ENCODE peak calls at places on chromosomes 16 and 17, in four cellular contexts. B is HCT116, W is transverse colon, E is K562. G is an unnamed sample.

GRCh38 chr16:67404740-67405226 is 11.5 kb upstream of the TPPP3 start:
- DNase-seq in B (peak; percentile 89), E (no peak), W (peak; percentile 87), G (no peak)

GRCh38 chr17:70169707-70170597 is 620 bp downstream of the KCNJ2 start:
- DNase-seq in E (no peak), B (no peak), W (no peak), G (no peak)

GRCh38 chr16:85167589-85168537 is 55.6 kb upstream of the CIBAR2 start:
- DNase-seq in B (no peak), W (no peak), E (no peak), G (no peak)

GRCh38 chr16:54067317-54068065 is 219.1 kb downstream of the IRX3 start:
- DNase-seq in B (no peak), W (no peak), E (no peak), G (no peak)

GRCh38 chr16:85202631-85203461 is 90.6 kb upstream of the CIBAR2 start:
- DNase-seq in B (no peak), E (no peak), W (peak; percentile 74), G (no peak)

GRCh38 chr16:11207646-11208045 is 48.4 kb downstream of the SOCS1 start:
- DNase-seq in E (peak; percentile 40), B (no peak), W (no peak), G (no peak)

GRCh38 chr16:20899503-20900298 is 457 bp downstream of the DCUN1D3 start:
- DNase-seq in W (no peak), B (no peak), E (no peak), G (no peak)

GRCh38 chr17:2064980-2065785 is 10.3 kb downstream of the HIC1 start:
- DNase-seq in W (peak; percentile 46), E (peak; percentile 78), B (no peak), G (no peak)

GRCh38 chr16:63945805-63946204 is 1176.1 kb downstream of the CDH11 start:
- DNase-seq in W (no peak), B (no peak), E (no peak), G (no peak)

GRCh38 chr16:23466162-23466885 is 13.3 kb upstream of the COG7 start:
- DNase-seq in E (no peak), W (no peak), B (no peak), G (no peak)

GRCh38 chr17:7575959-7576358 is 3.5 kb upstream of the CD68 start:
- DNase-seq in E (no peak), B (no peak), W (no peak), G (no peak)

GRCh38 chr16:25796239-25796638 is 104.5 kb downstream of the HS3ST4 start:
- DNase-seq in W (no peak), E (no peak), B (no peak), G (no peak)

GRCh38 chr17:73390851-73391250 is 79.0 kb upstream of the CDC42EP4 start:
- DNase-seq in B (no peak), W (no peak), E (no peak), G (no peak)

GRCh38 chr17:3034578-3034920 is 28.9 kb downstream of the OR1D5 start:
- DNase-seq in E (no peak), B (no peak), W (no peak), G (no peak)

GRCh38 chr16:79891458-79891857 is 290.9 kb upstream of the MAF start:
- DNase-seq in B (no peak), W (no peak), E (no peak), G (no peak)

GRCh38 chr17:19897901-19898300 is 30.2 kb upstream of the ULK2 start:
- DNase-seq in B (peak; percentile 16), W (no peak), E (no peak), G (no peak)

GRCh38 chr17:50356418-50356817 is 10.5 kb downstream of the XYLT2 start:
- DNase-seq in B (no peak), E (no peak), W (no peak), G (no peak)

GRCh38 chr16:55735120-55735781 is 79.5 kb downstream of the SLC6A2 start:
- DNase-seq in W (no peak), B (no peak), E (no peak), G (no peak)

GRCh38 chr17:5262417-5262816 is 19.7 kb upstream of the RABEP1 start:
- DNase-seq in E (no peak), B (no peak), W (no peak), G (no peak)

GRCh38 chr16:57998484-57998883 is 2.0 kb downstream of the ZNF319 start:
- DNase-seq in W (peak; percentile 57), E (no peak), B (no peak), G (no peak)

GRCh38 chr17:21283482-21284318 is 811 bp upstream of the MAP2K3 start:
- DNase-seq in W (peak; percentile 53), B (peak; percentile 22), E (no peak), G (no peak)

GRCh38 chr17:10135539-10136257 is 62.7 kb downstream of the GAS7 start:
- DNase-seq in B (no peak), E (no peak), W (peak; percentile 49), G (peak; percentile 97)

GRCh38 chr17:18277076-18277475 is 16.6 kb downstream of the MIEF2 start:
- DNase-seq in B (no peak), W (no peak), E (no peak), G (no peak)

GRCh38 chr17:55587608-55588139 is 76.4 kb upstream of the SMIM36 start:
- DNase-seq in W (no peak), E (no peak), B (no peak), G (no peak)

GRCh38 chr16:27528294-27528693 is 21.4 kb downstream of the GTF3C1 start:
- DNase-seq in W (no peak), E (no peak), B (no peak), G (no peak)

GRCh38 chr17:9285602-9286001 is 264.3 kb downstream of the NTN1 start:
- DNase-seq in B (no peak), W (no peak), E (no peak), G (no peak)

GRCh38 chr16:69127966-69128510 is 4.3 kb downstream of the CHTF8 start:
- DNase-seq in E (no peak), B (no peak), W (no peak), G (no peak)

GRCh38 chr17:37787055-37787720 is 42.3 kb upstream of the HNF1B start:
- DNase-seq in B (no peak), W (peak; percentile 88), E (no peak), G (no peak)

GRCh38 chr16:86387461-86388440 is 122.6 kb upstream of the FOXF1 start:
- DNase-seq in W (no peak), E (peak; percentile 24), B (peak; percentile 63), G (no peak)

GRCh38 chr16:68786685-68787418 is 49.8 kb downstream of the CDH1 start:
- DNase-seq in W (peak; percentile 19), E (no peak), B (no peak), G (no peak)

GRCh38 chr16:12340151-12340733 is 363.7 kb downstream of the SNX29 start:
- DNase-seq in W (peak; percentile 46), E (peak; percentile 61), B (peak; percentile 55), G (no peak)

GRCh38 chr16:85824161-85825135 is 25.0 kb downstream of the COX4I1 start:
- DNase-seq in W (no peak), B (no peak), E (no peak), G (no peak)

GRCh38 chr16:67917852-67918236 is 13.8 kb downstream of the CTRL start:
- DNase-seq in B (peak; percentile 45), E (peak; percentile 71), W (no peak), G (no peak)

GRCh38 chr17:81042606-81043005 is 7.7 kb downstream of the BAIAP2 start:
- DNase-seq in E (no peak), W (no peak), B (no peak), G (no peak)

GRCh38 chr17:42247734-42248133 is 28.5 kb downstream of the STAT5B start:
- DNase-seq in W (no peak), B (no peak), E (no peak), G (no peak)

GRCh38 chr17:76547642-76548202 is 7.9 kb downstream of the PRCD start:
- DNase-seq in B (no peak), W (no peak), E (no peak), G (no peak)
- TF ChIP-seq POLR2AphosphoS5 in B (no peak), W (no peak), E (no peak), G (no peak)

DNA sequence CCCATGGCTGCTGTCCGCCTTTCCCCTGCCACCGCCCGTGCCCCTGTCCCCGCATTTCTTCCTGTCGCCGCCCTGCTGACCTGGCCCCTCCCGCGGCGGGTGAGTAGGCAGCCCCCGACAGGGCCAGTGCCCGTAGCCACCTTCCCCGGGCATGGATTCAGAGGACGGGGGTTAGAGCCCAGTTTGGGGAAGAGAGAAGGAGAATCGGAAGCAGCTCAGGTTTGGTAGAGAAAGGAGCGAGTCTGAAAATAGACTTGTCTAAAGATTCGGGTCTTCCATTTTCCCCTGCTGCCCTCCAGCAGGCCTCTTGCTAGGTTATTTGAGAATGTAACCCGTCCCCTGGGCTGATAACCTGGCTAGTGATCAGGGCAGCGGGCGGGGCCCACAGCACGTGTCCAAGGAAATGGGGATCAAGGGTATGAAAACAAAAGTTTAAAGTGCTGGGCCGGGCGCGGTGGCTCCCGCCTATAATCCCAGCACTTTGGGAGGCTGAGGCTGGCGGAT is 7.9 kb upstream of the CLDN9 start:
- DNase-seq in W (peak; percentile 70), E (peak; percentile 64), B (no peak), G (no peak)
- TF ChIP-seq POLR2A in W (peak; percentile 34), E (peak; percentile 70), B (no peak), G (no peak)

DNA sequence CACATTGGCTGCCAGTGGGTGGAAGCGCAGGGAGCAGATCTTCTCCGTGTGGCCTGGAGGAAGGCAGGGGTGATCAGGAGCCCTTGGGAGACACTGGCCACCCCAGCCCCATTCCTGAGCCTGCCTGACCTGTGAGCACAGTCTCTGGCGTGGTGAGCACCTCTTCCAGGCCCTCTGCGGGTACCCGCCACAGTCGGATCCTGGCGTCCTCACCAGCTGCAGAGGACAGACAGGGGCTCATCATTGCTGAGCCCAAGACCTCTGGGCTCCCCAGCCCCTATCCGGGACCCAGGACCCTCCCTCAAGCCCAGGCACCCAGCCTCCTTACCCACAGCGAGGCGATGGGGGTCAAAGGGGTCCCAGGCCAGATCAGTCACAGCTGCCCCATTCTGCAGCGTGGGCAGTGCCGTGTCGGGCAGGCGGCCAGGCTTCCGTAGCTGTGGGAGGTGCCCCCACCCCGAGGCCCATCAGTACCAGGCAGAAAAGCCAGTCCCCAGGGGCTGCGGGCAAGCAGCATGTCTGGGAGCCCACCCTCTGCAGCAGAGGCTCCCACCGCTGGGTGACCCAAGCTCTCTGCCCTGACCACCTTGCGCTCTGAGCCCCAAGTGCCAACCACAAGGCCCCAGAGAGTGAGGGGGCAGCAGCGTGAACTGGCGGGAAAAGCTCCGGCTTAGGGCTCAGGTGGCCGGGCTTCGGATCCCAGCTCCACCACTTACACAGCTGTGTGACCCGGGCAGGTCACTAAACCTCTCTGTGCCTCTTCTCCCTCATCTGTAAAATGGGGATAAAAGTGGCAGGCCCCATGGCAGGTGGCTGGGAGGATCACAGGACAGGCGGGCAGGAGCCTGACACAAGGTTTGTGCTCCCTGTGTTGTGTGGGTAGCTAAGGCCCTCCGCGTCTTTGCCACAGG is 10.2 kb upstream of the PAM16 start:
- DNase-seq in W (no peak), E (no peak), B (no peak), G (no peak)
- H3K4me3 ChIP-seq in W (no peak overlapping the region), E (no peak overlapping the region), B (no peak overlapping the region), G (no peak overlapping the region)

GRCh38 chr16:3014971-3015370 is 2.2 kb downstream of the CLDN9 start:
- DNase-seq in E (no peak), B (no peak), W (no peak), G (no peak)
- TF ChIP-seq POLR2AphosphoS5 in E (no peak), B (no peak), W (no peak), G (no peak)

G was measured in esophagus muscularis mucosa.